ENCODE peak calls at places on chromosomes 11 and 22, in seven cellular contexts. A is H1, K is A549, I is GM12891, V is GM12878, S is spleen, F is IMR-90. Z is an unnamed sample.
A peak's percentile ranks its signal among the peaks of the same experiment; 100 is the strongest.

GRCh38 chr11:34631297-34631696 is 10.4 kb downstream of the EHF start:
- DNase-seq in A (no peak), K (no peak), I (no peak), V (no peak), S (no peak), F (no peak), Z (no peak)

GRCh38 chr22:17921871-17922821 is 102.2 kb downstream of the MICAL3 start:
- DNase-seq in A (peak; percentile 64), K (no peak), I (no peak), V (no peak), S (no peak), F (no peak), Z (peak; percentile 74)

GRCh38 chr11:725624-726202 is 19.7 kb downstream of the EPS8L2 start:
- DNase-seq in A (peak; percentile 71), K (no peak), I (no peak), V (no peak), S (peak; percentile 81), F (no peak), Z (no peak)

GRCh38 chr11:94201004-94201465 is 72.4 kb downstream of the PANX1 start:
- DNase-seq in A (no peak), K (peak; percentile 30), I (no peak), V (no peak), S (no peak), F (peak; percentile 94), Z (no peak)

GRCh38 chr22:49640366-49641095 is 187.1 kb downstream of the BRD1 start:
- DNase-seq in A (no peak), K (no peak), I (no peak), V (no peak), S (no peak), F (no peak), Z (no peak)

GRCh38 chr11:122322369-122322768 is 206.4 kb upstream of the BLID start:
- DNase-seq in A (no peak), K (no peak), I (no peak), V (no peak), S (no peak), F (peak; percentile 74), Z (no peak)

GRCh38 chr22:22464541-22465054 is 43.9 kb downstream of the ZNF280B start:
- DNase-seq in A (no peak), K (no peak), I (no peak), V (no peak), S (no peak), F (no peak), Z (no peak)

GRCh38 chr11:35247428-35247827 is 108.5 kb downstream of the CD44 start:
- DNase-seq in A (no peak), K (no peak), I (no peak), V (no peak), S (peak; percentile 78), F (no peak), Z (no peak)

GRCh38 chr11:103110406-103110805 is 1.2 kb downstream of the DYNC2H1 start:
- DNase-seq in A (no peak), K (peak; percentile 10), I (no peak), V (no peak), S (no peak), F (peak; percentile 56), Z (no peak)

GRCh38 chr11:68038718-68039525 is at the start of gene TCIRG1:
- DNase-seq in A (peak; percentile 77), K (peak; percentile 93), I (peak; percentile 93), V (peak; percentile 15), S (peak; percentile 94), F (peak; percentile 70), Z (peak; percentile 88)

DNA sequence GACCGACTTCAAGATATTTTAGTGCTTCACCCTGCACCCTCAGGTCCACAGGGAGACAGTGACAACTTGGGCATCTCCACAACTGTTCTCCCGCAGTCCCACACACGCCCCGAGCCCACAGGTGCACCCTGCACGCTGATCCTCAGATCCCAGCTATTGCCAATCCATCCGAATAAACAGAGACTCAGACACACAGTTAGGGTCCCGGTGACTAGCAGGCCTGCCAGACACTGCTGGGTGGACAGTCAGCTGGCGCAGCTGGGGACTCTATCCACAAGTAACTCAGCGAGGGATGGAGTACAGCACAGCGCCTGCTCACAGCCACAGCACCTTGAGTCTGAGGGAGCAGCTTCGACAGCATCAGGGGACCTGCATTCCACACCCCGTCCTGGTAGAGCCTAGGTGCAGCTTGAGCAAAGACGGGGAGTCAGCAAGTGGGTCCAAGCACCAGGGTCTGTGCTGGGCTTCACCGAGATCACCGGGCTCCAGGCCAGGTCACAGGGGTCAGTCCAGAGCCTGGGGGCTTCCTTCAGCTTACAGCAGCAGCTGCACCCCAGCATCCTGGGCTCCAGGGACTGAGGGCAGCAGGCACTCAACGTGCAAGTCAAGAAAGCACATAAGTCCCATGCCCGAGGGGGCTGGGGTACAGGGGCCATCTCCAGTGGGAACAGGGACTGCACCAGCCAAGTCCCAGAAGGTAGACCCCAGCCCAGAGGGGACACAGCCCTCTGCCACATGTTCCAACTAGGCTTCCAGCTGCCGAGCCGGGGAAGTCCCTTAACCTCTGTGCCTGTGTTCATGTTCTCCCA is 7.6 kb downstream of the RPL3 start:
- DNase-seq in A (peak; percentile 76), K (no peak), I (no peak), V (no peak), S (no peak), F (no peak), Z (no peak)
- TF ChIP-seq POLR2A in A (peak; percentile 62), K (no peak), I (peak; percentile 92), V (peak; percentile 89), S (no peak), F (peak; percentile 27), Z (no peak)

GRCh38 chr22:46754826-46755225 is 7.6 kb upstream of the TBC1D22A start:
- DNase-seq in A (no peak), K (no peak), I (no peak), V (no peak), S (no peak), F (no peak), Z (no peak)

GRCh38 chr22:46752911-46753310 is 9.5 kb upstream of the TBC1D22A start:
- DNase-seq in A (no peak), K (no peak), I (no peak), V (no peak), S (no peak), F (no peak), Z (no peak)

GRCh38 chr22:46753360-46753759 is 9.1 kb upstream of the TBC1D22A start:
- DNase-seq in A (no peak), K (no peak), I (no peak), V (no peak), S (no peak), F (no peak), Z (no peak)

GRCh38 chr22:46753761-46754109 is 8.7 kb upstream of the TBC1D22A start:
- DNase-seq in A (no peak), K (no peak), I (no peak), V (no peak), S (no peak), F (no peak), Z (no peak)

GRCh38 chr22:46754110-46754799 is 8.2 kb upstream of the TBC1D22A start:
- DNase-seq in A (no peak), K (peak; percentile 90), I (no peak), V (no peak), S (peak; percentile 91), F (peak; percentile 99), Z (peak; percentile 42)
- TF ChIP-seq POLR2A in A (no peak), K (peak; percentile 51), I (no peak), V (no peak), S (no peak), F (peak; percentile 80), Z (peak; percentile 58)

DNA sequence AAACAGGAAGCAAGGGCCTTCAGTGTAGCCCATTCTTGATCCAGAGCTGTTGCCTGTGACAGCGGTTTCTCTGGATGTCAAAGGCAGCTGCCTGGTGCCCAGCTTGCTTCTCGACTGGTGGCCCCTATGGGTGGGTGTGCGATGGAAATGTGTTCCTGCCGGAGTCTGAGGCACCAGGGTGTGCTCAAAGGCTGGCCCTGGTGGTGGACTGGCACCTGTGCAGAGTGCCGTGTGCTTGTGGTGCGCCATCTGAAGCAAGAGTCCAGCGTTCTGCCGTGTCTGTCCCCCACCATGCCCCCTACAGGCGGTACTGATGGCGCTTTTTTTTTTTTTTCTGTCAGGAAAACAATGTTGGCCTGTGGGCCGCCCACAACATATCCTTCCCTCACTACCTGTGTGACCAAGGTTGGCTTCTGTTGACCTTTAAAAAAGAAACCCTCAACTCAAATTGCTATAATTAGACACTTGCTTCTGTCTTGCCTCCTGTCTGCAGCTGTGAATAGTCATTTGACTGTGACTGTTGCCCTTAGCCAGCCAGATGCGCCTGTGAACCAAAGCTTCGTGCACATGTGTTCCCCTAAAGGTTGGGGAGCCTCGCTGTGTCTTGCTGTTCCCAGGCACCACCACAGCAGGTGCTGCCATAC is 4.7 kb upstream of the RANBP1 start:
- DNase-seq in A (no peak), K (peak; percentile 54), I (peak; percentile 66), V (no peak), S (peak; percentile 67), F (peak; percentile 5), Z (no peak)
- TF ChIP-seq POLR2A in A (no peak), K (no peak), I (peak; percentile 55), V (peak; percentile 70), S (no peak), F (no peak), Z (no peak)

GRCh38 chr11:45805305-45806071 is 539 bp downstream of the SLC35C1 start:
- DNase-seq in A (peak; percentile 66), K (peak; percentile 25), I (no peak), V (no peak), S (peak; percentile 86), F (peak; percentile 78), Z (no peak)

GRCh38 chr11:45802531-45803317 is 2.2 kb upstream of the SLC35C1 start:
- DNase-seq in A (no peak), K (no peak), I (no peak), V (no peak), S (peak; percentile 48), F (no peak), Z (no peak)

GRCh38 chr11:45803981-45804805 is 756 bp upstream of the SLC35C1 start:
- DNase-seq in A (peak; percentile 88), K (peak; percentile 47), I (peak; percentile 51), V (no peak), S (peak; percentile 95), F (peak; percentile 33), Z (peak; percentile 79)

GRCh38 chr11:45806072-45806933 is 1.4 kb downstream of the SLC35C1 start:
- DNase-seq in A (no peak), K (no peak), I (no peak), V (no peak), S (no peak), F (no peak), Z (no peak)

DNA sequence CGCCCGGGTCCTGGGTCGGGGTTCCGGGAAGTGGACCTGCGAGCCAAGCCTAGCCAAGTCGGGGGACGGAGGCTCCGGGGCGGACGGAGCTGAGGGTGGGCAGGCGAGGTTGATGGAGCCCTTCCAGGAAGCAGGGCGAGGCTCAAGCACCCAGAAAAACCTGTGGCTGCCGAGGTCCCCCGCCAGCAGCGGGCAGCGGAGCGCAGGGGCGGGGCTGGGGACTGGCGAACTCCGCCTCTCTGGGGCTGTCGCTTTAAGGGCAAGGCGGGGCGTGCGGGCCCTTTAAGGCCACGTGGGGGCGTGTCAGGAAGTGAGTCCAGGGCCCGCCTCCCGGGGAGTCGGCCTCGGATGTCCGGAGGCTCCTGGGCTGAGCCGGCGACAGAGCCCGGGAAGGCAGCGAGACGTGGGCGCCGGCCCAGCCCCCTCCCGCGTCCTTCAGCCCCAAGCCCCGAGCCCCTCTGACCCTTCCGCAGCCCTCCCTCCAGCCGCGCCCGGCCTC is at the start of gene SLC35C1:
- DNase-seq in A (peak; percentile 96), K (peak; percentile 87), I (peak; percentile 99), V (peak; percentile 63), S (peak; percentile 100), F (peak; percentile 90), Z (peak; percentile 97)
- TF ChIP-seq POLR2A in A (no peak), K (peak; percentile 68), I (peak; percentile 63), V (peak; percentile 85), S (peak; percentile 59), F (peak; percentile 91), Z (peak; percentile 98)